ENCODE peak calls at places on chromosomes 12 and 14, in four cellular contexts. One of them, this sample, is unnamed.

GRCh38 chr12:132286912-132287311 is 42.5 kb downstream of the GALNT9 start:
- DNase-seq in HepG2: peak
- DNase-seq in A549: peak
- DNase-seq in GM12878: no peak
- DNase-seq in this sample: no peak

GRCh38 chr12:129727100-129727499 is 176.7 kb downstream of the TMEM132D start:
- DNase-seq in HepG2: no peak
- DNase-seq in A549: no peak
- DNase-seq in GM12878: no peak
- DNase-seq in this sample: no peak

GRCh38 chr12:116002890-116003536 is 274.5 kb downstream of the MED13L start:
- DNase-seq in HepG2: no peak
- DNase-seq in A549: peak
- DNase-seq in GM12878: no peak
- DNase-seq in this sample: no peak

GRCh38 chr12:92108651-92109050 is 37.0 kb downstream of the BTG1 start:
- DNase-seq in HepG2: no peak
- DNase-seq in A549: peak
- DNase-seq in GM12878: no peak
- DNase-seq in this sample: peak

GRCh38 chr14:76117789-76118188 is 33.9 kb upstream of the GPATCH2L start:
- DNase-seq in HepG2: no peak
- DNase-seq in A549: no peak
- DNase-seq in GM12878: no peak
- DNase-seq in this sample: peak

GRCh38 chr12:109549613-109550309 is 23.5 kb downstream of the MMAB start:
- DNase-seq in HepG2: no peak
- DNase-seq in A549: no peak
- DNase-seq in GM12878: no peak
- DNase-seq in this sample: no peak

GRCh38 chr12:82874935-82875334 is 188.2 kb downstream of the TMTC2 start:
- DNase-seq in HepG2: no peak
- DNase-seq in A549: no peak
- DNase-seq in GM12878: no peak
- DNase-seq in this sample: no peak

GRCh38 chr14:28666961-28667360 is 99.6 kb upstream of the FOXG1 start:
- DNase-seq in HepG2: no peak
- DNase-seq in A549: no peak
- DNase-seq in GM12878: no peak
- DNase-seq in this sample: no peak

GRCh38 chr12:52254180-52254964 is 20.1 kb upstream of the KRT86 start:
- DNase-seq in HepG2: no peak
- DNase-seq in A549: peak
- DNase-seq in GM12878: no peak
- DNase-seq in this sample: no peak

GRCh38 chr14:61704554-61704953 is 9.2 kb downstream of the HIF1A start:
- DNase-seq in HepG2: no peak
- DNase-seq in A549: no peak
- DNase-seq in GM12878: no peak
- DNase-seq in this sample: no peak

GRCh38 chr14:60204843-60205774 is 39.9 kb upstream of the DHRS7 start:
- DNase-seq in HepG2: no peak
- DNase-seq in A549: no peak
- DNase-seq in GM12878: peak
- DNase-seq in this sample: no peak

GRCh38 chr14:60348211-60348610 is 99.2 kb downstream of the PPM1A start:
- DNase-seq in HepG2: no peak
- DNase-seq in A549: no peak
- DNase-seq in GM12878: no peak
- DNase-seq in this sample: no peak

GRCh38 chr14:76086636-76087035 is 65.1 kb upstream of the GPATCH2L start:
- DNase-seq in HepG2: no peak
- DNase-seq in A549: no peak
- DNase-seq in GM12878: no peak
- DNase-seq in this sample: no peak

GRCh38 chr12:2563709-2564108 is 231.1 kb upstream of the FKBP4 start:
- DNase-seq in HepG2: no peak
- DNase-seq in A549: no peak
- DNase-seq in GM12878: no peak
- DNase-seq in this sample: no peak
- TF ChIP-seq PBX3 in HepG2: no peak
- TF ChIP-seq PBX3 in A549: no peak
- TF ChIP-seq PBX3 in GM12878: no peak
- TF ChIP-seq PBX3 in this sample: no peak

DNA sequence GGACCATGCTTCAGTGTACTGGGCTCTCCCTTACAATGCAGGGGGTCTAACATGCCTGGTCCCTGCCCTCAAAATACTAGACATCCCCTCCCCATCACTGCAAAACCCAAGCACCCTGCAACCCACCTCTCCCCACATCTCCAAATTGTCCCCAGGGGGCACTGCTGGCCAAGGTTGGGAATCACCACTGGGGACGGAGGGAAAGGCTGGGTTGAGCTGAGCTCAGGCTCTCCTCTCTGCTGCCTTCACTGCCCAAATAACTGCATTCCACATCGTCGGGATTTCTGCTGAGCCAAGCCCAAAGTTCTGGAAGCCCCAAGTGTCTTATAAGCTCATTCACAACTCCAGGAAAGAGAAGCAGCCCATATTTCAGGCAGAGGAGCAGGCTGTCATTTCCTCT is 69.6 kb downstream of the NT5DC3 start:
- DNase-seq in HepG2: peak
- DNase-seq in A549: peak
- DNase-seq in GM12878: no peak
- DNase-seq in this sample: peak
- TF ChIP-seq PBX3 in HepG2: no peak
- TF ChIP-seq PBX3 in A549: no peak
- TF ChIP-seq PBX3 in GM12878: no peak
- TF ChIP-seq PBX3 in this sample: no peak

GRCh38 chr12:76029982-76030377 is 1.6 kb downstream of the PHLDA1 start:
- DNase-seq in HepG2: no peak
- DNase-seq in A549: peak
- DNase-seq in GM12878: no peak
- DNase-seq in this sample: peak

GRCh38 chr12:76031081-76031413 is 529 bp downstream of the PHLDA1 start:
- DNase-seq in HepG2: no peak
- DNase-seq in A549: no peak
- DNase-seq in GM12878: no peak
- DNase-seq in this sample: no peak

GRCh38 chr12:76028649-76029277 is 2.8 kb downstream of the PHLDA1 start:
- DNase-seq in HepG2: peak
- DNase-seq in A549: no peak
- DNase-seq in GM12878: no peak
- DNase-seq in this sample: no peak

GRCh38 chr12:76031414-76032042 is at the start of gene PHLDA1:
- DNase-seq in HepG2: peak
- DNase-seq in A549: peak
- DNase-seq in GM12878: peak
- DNase-seq in this sample: peak

DNA sequence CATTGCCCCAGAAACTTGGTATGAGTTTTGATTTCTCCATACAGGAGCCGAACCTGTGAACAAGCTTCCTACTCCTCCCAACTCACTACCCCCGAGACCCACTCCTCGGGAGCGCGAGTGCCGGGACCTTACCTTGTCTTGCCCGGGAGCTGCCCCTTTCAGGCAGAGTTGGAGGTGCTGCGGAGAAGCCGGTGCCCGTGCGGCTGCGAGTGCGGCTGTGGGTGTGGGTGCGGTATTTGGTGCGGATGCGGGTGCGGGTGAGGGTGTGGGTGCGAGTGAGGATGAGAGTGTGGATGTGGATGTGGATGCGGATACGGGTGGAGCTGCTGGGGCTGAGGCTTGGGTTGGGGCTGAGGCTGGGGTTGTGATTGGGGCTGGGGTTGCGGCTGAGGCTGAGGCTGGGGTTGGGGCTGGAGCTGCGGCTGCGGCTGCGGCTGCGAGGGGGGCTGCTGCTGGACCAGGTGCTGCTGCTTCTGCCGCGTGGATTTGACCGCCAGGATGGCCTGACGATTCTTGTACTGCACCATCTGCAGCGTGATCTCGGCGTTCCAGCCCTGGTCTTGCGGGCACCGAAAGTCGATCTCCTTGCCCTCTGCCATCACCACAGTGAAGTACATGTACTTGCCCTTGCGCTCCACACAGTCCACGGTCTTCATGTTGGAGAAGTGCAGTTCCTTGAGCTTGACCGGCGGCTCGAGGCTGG is 1.0 kb downstream of the PHLDA1 start:
- DNase-seq in HepG2: no peak
- DNase-seq in A549: peak
- DNase-seq in GM12878: no peak
- DNase-seq in this sample: peak
- TF ChIP-seq PBX3 in HepG2: no peak
- TF ChIP-seq PBX3 in A549: no peak
- TF ChIP-seq PBX3 in GM12878: no peak
- TF ChIP-seq PBX3 in this sample: no peak

DNA sequence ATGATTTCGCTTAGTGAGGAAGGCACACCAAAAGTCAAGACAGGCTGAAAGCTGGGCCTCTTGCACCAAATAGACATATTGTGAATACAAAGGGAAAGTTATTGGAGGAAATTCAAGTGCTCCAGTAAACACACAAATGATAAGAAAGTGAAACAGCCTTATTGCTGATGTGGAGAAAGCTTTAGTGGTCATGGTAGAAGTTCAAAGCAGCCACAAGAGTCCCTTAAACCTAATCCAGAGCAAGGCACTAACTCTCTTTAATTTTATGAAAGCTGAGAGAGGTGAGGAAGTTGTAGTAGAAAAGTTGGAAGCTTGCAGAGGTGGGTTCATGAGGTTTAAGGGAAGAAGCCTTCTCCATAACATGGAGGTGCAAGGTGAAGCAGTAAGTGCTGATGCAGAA is 988.3 kb downstream of the VRK1 start:
- DNase-seq in HepG2: no peak
- DNase-seq in A549: no peak
- DNase-seq in GM12878: no peak
- DNase-seq in this sample: no peak
- TF ChIP-seq PBX3 in HepG2: no peak
- TF ChIP-seq PBX3 in A549: no peak
- TF ChIP-seq PBX3 in GM12878: no peak
- TF ChIP-seq PBX3 in this sample: no peak

GRCh38 chr12:70615177-70615576 is 22.1 kb downstream of the PTPRB start:
- DNase-seq in HepG2: no peak
- DNase-seq in A549: no peak
- DNase-seq in GM12878: no peak
- DNase-seq in this sample: no peak
- TF ChIP-seq PBX3 in HepG2: no peak
- TF ChIP-seq PBX3 in A549: no peak
- TF ChIP-seq PBX3 in GM12878: no peak
- TF ChIP-seq PBX3 in this sample: no peak

DNA sequence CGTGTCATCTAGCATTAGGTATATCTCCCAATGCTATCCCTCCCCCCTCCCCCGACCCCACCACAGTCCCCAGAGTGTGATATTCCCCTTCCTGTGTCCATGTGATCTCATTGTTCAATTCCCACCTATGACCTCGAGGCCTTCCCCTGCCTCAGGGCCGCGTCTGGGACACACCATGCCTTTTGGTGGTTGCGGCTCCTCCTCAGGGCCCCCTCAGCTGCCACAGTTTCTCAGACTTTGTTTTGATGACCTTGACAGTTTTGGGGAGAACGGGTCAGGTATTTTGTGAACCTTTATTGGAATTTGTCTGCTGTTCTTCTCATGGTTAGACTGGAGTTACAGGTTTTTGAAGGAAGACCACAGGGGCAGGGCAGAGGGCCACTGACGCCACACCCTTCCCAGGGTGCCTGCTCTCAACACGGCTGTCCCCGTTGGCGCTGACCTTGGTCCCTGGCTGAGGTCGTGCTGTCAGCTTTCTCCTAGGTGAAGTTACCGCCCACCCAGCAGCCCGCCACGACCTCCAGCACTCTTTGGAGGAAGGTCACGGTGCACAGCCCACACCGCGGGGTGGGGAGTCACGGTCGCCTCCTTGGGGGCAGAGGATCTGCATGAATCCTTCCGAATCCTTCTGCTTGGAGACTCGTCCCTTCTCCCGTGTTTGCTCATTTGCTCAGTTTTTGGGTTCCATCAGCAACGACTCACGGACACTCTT is 130.5 kb downstream of the KIF26A start:
- DNase-seq in HepG2: no peak
- DNase-seq in A549: no peak
- DNase-seq in GM12878: no peak
- DNase-seq in this sample: no peak
- TF ChIP-seq PBX3 in HepG2: no peak
- TF ChIP-seq PBX3 in A549: no peak
- TF ChIP-seq PBX3 in GM12878: no peak
- TF ChIP-seq PBX3 in this sample: no peak

DNA sequence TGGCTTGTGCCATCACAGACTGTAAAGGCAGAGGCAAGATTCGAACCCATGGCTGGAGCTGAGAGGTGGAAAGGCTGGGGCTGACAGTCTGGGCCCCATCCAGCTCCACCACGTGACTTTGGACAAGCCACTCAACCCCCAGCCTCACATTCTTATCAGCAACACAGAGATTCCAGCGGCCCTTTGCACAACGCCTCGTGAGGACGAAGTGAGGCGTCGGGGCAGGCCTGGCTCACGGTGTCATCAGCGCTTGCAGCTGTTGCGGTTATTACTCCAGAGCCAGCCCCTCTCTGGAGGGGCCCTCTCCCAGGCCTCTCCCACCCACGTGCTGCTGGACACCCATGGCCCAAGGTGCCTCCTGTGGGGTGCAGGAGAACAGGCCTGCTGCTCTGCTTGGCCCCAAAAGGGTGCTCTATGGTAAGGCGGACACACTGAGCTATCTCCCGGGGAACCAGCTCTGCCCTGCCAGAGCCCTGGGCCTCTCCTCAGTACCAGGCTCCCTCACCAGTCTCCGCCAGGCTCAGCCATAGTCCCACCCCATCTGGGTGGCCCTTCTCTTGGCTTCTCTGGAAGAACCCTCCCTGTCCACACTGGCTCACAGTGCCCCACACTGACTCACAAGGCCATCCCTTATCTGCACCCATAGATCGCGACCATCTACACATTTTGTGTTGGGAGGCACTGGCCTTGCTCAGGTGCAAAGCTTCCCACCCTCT is 21.1 kb downstream of the CHGA start:
- DNase-seq in HepG2: no peak
- DNase-seq in A549: no peak
- DNase-seq in GM12878: no peak
- DNase-seq in this sample: no peak
- TF ChIP-seq PBX3 in HepG2: no peak
- TF ChIP-seq PBX3 in A549: no peak
- TF ChIP-seq PBX3 in GM12878: no peak
- TF ChIP-seq PBX3 in this sample: no peak